ENCODE peak calls at places on chromosomes 4 and X, in eight cellular contexts. S, V, M, Z, A, E, C and X are unnamed samples.

GRCh38 chrX:150663061-150663460 is 30.1 kb upstream of the MTMR1 start:
- DNase-seq in S (no peak), V (no peak), M (no peak), Z (no peak), A (no peak), E (no peak), C (no peak), X (no peak)

GRCh38 chr4:9963328-9963727 is 58.0 kb downstream of the SLC2A9 start:
- DNase-seq in S (no peak), V (peak; percentile 64), M (no peak), Z (no peak), A (no peak), E (no peak), C (no peak), X (no peak)

GRCh38 chrX:40197071-40197470 is 99.3 kb upstream of the BCOR start:
- DNase-seq in S (no peak), V (no peak), M (no peak), Z (no peak), A (no peak), E (no peak), C (no peak), X (no peak)

GRCh38 chr4:86451560-86452322 is 91.9 kb upstream of the MAPK10 start:
- DNase-seq in S (no peak), V (no peak), M (peak; percentile 55), Z (no peak), A (peak; percentile 13), E (no peak), C (no peak), X (no peak)

GRCh38 chrX:132219343-132219768 is at the start of gene RAP2C:
- DNase-seq in S (peak; percentile 82), V (no peak), M (peak; percentile 61), Z (peak; percentile 66), A (peak; percentile 68), E (peak; percentile 55), C (peak; percentile 79), X (peak; percentile 53)

GRCh38 chr4:4995103-4995761 is 24.0 kb downstream of the CYTL1 start:
- DNase-seq in S (peak; percentile 70), V (peak; percentile 72), M (peak; percentile 72), Z (peak; percentile 87), A (peak; percentile 74), E (peak; percentile 31), C (peak; percentile 85), X (peak; percentile 53)

GRCh38 chr4:156255205-156255604 is 301.5 kb upstream of the CTSO start:
- DNase-seq in S (no peak), V (no peak), M (no peak), Z (no peak), A (no peak), E (no peak), C (no peak), X (peak; percentile 2)

GRCh38 chr4:6200922-6201362 is 593 bp upstream of the JAKMIP1 start:
- DNase-seq in S (peak; percentile 56), V (no peak), M (no peak), Z (no peak), A (no peak), E (no peak), C (no peak), X (no peak)

GRCh38 chr4:123304151-123305021 is 92.2 kb upstream of the SPRY1 start:
- DNase-seq in S (peak; percentile 34), V (no peak), M (no peak), Z (peak; percentile 72), A (no peak), E (no peak), C (no peak), X (no peak)

GRCh38 chrX:72029473-72030411 is 102.0 kb downstream of the RTL5 start:
- DNase-seq in S (no peak), V (peak; percentile 43), M (peak; percentile 85), Z (no peak), A (peak; percentile 58), E (no peak), C (no peak), X (peak; percentile 86)

GRCh38 chrX:40736170-40736505 is 796 bp upstream of the MED14 start:
- DNase-seq in S (peak; percentile 25), V (no peak), M (no peak), Z (no peak), A (no peak), E (no peak), C (no peak), X (no peak)

GRCh38 chrX:5278908-5279307 is 949.8 kb downstream of the NLGN4X start:
- DNase-seq in S (no peak), V (no peak), M (no peak), Z (no peak), A (no peak), E (no peak), C (no peak), X (no peak)

GRCh38 chr4:140691369-140691768 is 64.8 kb downstream of the TBC1D9 start:
- DNase-seq in S (no peak), V (no peak), M (peak; percentile 75), Z (no peak), A (peak; percentile 78), E (no peak), C (no peak), X (peak; percentile 44)

GRCh38 chr4:150411527-150411926 is 170.4 kb upstream of the MAB21L2 start:
- DNase-seq in S (no peak), V (no peak), M (peak; percentile 6), Z (no peak), A (peak; percentile 29), E (no peak), C (no peak), X (no peak)

GRCh38 chr4:153773236-153773690 is 13.4 kb upstream of the RNF175 start:
- DNase-seq in S (no peak), V (no peak), M (peak; percentile 31), Z (peak; percentile 68), A (no peak), E (no peak), C (no peak), X (no peak)

GRCh38 chr4:55386073-55386472 is 9.7 kb upstream of the TMEM165 start:
- DNase-seq in S (peak; percentile 21), V (no peak), M (no peak), Z (no peak), A (peak; percentile 40), E (no peak), C (no peak), X (no peak)

GRCh38 chr4:147408189-147408588 is 72.7 kb upstream of the EDNRA start:
- DNase-seq in S (no peak), V (no peak), M (peak; percentile 14), Z (no peak), A (peak; percentile 24), E (no peak), C (no peak), X (no peak)

GRCh38 chr4:73021634-73022033 is 47.9 kb downstream of the COX18 start:
- DNase-seq in S (peak; percentile 49), V (no peak), M (peak; percentile 73), Z (no peak), A (peak; percentile 77), E (no peak), C (no peak), X (peak; percentile 55)

GRCh38 chr4:78748361-78748760 is 27.8 kb upstream of the BMP2K start:
- DNase-seq in S (no peak), V (no peak), M (no peak), Z (no peak), A (no peak), E (no peak), C (no peak), X (no peak)

GRCh38 chrX:104482757-104483156 is 83.2 kb upstream of the IL1RAPL2 start:
- DNase-seq in S (no peak), V (no peak), M (no peak), Z (no peak), A (no peak), E (no peak), C (no peak), X (no peak)

GRCh38 chrX:140503714-140504351 is 1.0 kb downstream of the SOX3 start:
- DNase-seq in S (no peak), V (no peak), M (peak; percentile 2), Z (peak; percentile 40), A (peak; percentile 5), E (no peak), C (no peak), X (peak; percentile 10)

GRCh38 chr4:81196126-81196650 is 18.8 kb downstream of the PRKG2 start:
- DNase-seq in S (no peak), V (no peak), M (no peak), Z (no peak), A (no peak), E (no peak), C (no peak), X (no peak)

GRCh38 chr4:82839624-82840023 is 41.0 kb upstream of the SCD5 start:
- DNase-seq in S (no peak), V (no peak), M (no peak), Z (no peak), A (peak; percentile 15), E (no peak), C (no peak), X (no peak)

GRCh38 chr4:82833696-82834313 is 35.2 kb upstream of the SCD5 start:
- DNase-seq in S (no peak), V (no peak), M (peak; percentile 82), Z (no peak), A (peak; percentile 66), E (no peak), C (no peak), X (peak; percentile 89)
- TF ChIP-seq CTCF in S (no peak), V (no peak), M (peak; percentile 34), Z (no peak), A (no peak), E (no peak), C (no peak), X (no peak)

GRCh38 chrX:56802921-56803848 is 74.1 kb downstream of the NBDY start:
- DNase-seq in S (peak; percentile 80), V (peak; percentile 81), M (peak; percentile 93), Z (peak; percentile 74), A (peak; percentile 75), E (peak; percentile 79), C (peak; percentile 65), X (peak; percentile 71)
- TF ChIP-seq CTCF in S (peak; percentile 45), V (peak; percentile 35), M (peak; percentile 69), Z (no peak), A (peak; percentile 39), E (peak; percentile 36), C (no peak), X (peak; percentile 54)

DNA sequence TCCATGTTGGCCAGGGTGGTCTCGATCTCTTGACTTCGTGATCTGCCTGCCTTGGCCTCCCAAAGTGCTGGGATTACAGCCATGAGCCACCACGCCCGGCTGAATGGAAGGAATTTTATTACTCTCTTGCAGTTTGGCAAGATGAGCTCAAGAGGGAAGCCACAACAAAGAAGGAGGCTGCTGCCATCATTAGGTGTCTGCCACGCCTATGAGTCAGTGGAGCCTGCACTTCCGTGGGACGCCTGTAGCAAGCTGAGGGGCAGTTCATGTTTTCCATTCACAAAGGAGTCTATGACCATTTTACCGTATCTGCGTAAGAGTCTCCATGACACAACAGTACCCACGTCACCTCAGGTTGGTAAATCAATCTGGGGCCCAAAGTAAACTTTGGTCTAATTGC is 51.2 kb upstream of the CHRNA9 start:
- DNase-seq in S (peak; percentile 46), V (no peak), M (no peak), Z (no peak), A (no peak), E (peak; percentile 77), C (no peak), X (peak; percentile 80)
- TF ChIP-seq CTCF in S (no peak), V (no peak), M (no peak), Z (no peak), A (peak; percentile 13), E (peak; percentile 54), C (no peak), X (no peak)

DNA sequence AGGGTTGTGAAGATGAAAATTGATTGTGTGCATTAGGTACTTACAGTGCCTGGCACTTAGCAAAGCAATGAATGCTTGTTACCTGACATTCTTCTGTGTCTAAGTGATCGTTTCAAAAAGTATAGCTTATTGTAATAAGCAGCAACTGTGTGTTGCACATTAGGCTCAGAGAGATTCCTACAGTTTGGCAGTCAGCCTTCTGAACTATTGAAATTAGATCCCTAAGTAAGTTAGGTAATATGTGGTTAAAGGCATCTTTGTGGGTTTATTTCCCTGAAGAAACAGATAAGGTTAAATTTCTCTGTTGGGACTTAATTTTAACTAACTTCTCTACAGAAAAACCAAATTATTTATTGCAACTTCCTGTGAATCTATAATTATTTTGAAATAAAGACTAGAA is 93.4 kb downstream of the REPS2 start:
- DNase-seq in S (no peak), V (no peak), M (peak; percentile 67), Z (no peak), A (peak; percentile 74), E (no peak), C (no peak), X (peak; percentile 66)
- TF ChIP-seq CTCF in S (no peak), V (no peak), M (no peak), Z (no peak), A (no peak), E (no peak), C (no peak), X (no peak)